ENCODE peak calls at places on chromosome 21, in six cellular contexts. E, Q, I, A, U and G are unnamed samples.

GRCh38 chr21:42097860-42098259 is 26.7 kb downstream of the UMODL1 start:
- DNase-seq in E (peak; percentile 27), Q (no peak), I (peak; percentile 99), A (no peak), U (no peak), G (peak; percentile 97)

GRCh38 chr21:16241500-16241963 is 511.8 kb downstream of the USP25 start:
- DNase-seq in E (no peak), Q (no peak), I (no peak), A (no peak), U (no peak), G (no peak)

GRCh38 chr21:25898671-25899070 is 163.9 kb downstream of the GABPA start:
- DNase-seq in E (no peak), Q (no peak), I (no peak), A (no peak), U (no peak), G (no peak)

GRCh38 chr21:27840273-27840672 is 873.4 kb upstream of the ADAMTS5 start:
- DNase-seq in E (no peak), Q (no peak), I (no peak), A (no peak), U (no peak), G (no peak)

GRCh38 chr21:42850866-42851391 is 28.4 kb downstream of the WDR4 start:
- DNase-seq in E (no peak), Q (peak; percentile 34), I (no peak), A (no peak), U (no peak), G (peak; percentile 26)

GRCh38 chr21:41897690-41898089 is 18.5 kb upstream of the PRDM15 start:
- DNase-seq in E (no peak), Q (no peak), I (no peak), A (no peak), U (no peak), G (no peak)

GRCh38 chr21:45102391-45102932 is 28.1 kb downstream of the ADARB1 start:
- DNase-seq in E (no peak), Q (peak; percentile 36), I (no peak), A (no peak), U (no peak), G (peak; percentile 2)

GRCh38 chr21:29105218-29105617 is 25.2 kb upstream of the MAP3K7CL start:
- DNase-seq in E (no peak), Q (no peak), I (peak; percentile 63), A (no peak), U (no peak), G (no peak)